ENCODE peak calls at places on chromosomes 11 and 22, in four cellular contexts. Y is K562, V is HepG2, U is A549. T is an unnamed sample.

GRCh38 chr22:37176464-37177061 is 11.5 kb downstream of the C1QTNF6 start:
- DNase-seq in V (no peak), U (no peak), Y (peak; percentile 25), T (no peak)

GRCh38 chr22:18112440-18112839 is 1.8 kb downstream of the TUBA8 start:
- DNase-seq in U (no peak), V (no peak), Y (no peak), T (no peak)

GRCh38 chr11:124923296-124923695 is 4.2 kb downstream of the HEPN1 start:
- DNase-seq in V (no peak), U (no peak), Y (no peak), T (no peak)

GRCh38 chr11:45513806-45514340 is 151.5 kb downstream of the CHST1 start:
- DNase-seq in Y (no peak), V (no peak), U (no peak), T (no peak)

GRCh38 chr11:118699508-118700220 is 20.2 kb upstream of the TREH start:
- DNase-seq in Y (no peak), V (peak; percentile 18), U (no peak), T (no peak)

GRCh38 chr11:43269229-43269928 is 42.4 kb upstream of the API5 start:
- DNase-seq in U (no peak), Y (no peak), V (no peak), T (peak; percentile 30)

GRCh38 chr22:43789452-43789851 is 22.7 kb downstream of the EFCAB6 start:
- DNase-seq in Y (no peak), V (no peak), U (peak; percentile 63), T (no peak)

GRCh38 chr11:16584569-16584968 is 153.9 kb upstream of the C11orf58 start:
- DNase-seq in Y (no peak), U (no peak), V (no peak), T (no peak)

GRCh38 chr11:119880143-119880542 is 151.1 kb upstream of the NECTIN1 start:
- DNase-seq in Y (no peak), V (no peak), U (no peak), T (peak; percentile 21)

GRCh38 chr11:4467043-4467442 is 15.4 kb upstream of the OR52K1 start:
- DNase-seq in U (no peak), V (no peak), Y (no peak), T (no peak)

GRCh38 chr11:103863497-103863896 is 172.9 kb upstream of the DDI1 start:
- DNase-seq in V (no peak), U (no peak), Y (no peak), T (no peak)

GRCh38 chr11:77557553-77557952 is 32.2 kb upstream of the AQP11 start:
- DNase-seq in Y (no peak), U (peak; percentile 61), V (peak; percentile 33), T (peak; percentile 53)

GRCh38 chr22:23233746-23234408 is 53.6 kb downstream of the BCR start:
- DNase-seq in U (no peak), Y (peak; percentile 63), V (no peak), T (no peak)

GRCh38 chr11:43925932-43926505 is 16.4 kb upstream of the C11orf96 start:
- DNase-seq in U (no peak), Y (no peak), V (no peak), T (no peak)

GRCh38 chr11:124942446-124943202 is 6.8 kb upstream of the HEPACAM start:
- DNase-seq in Y (no peak), U (no peak), V (peak; percentile 83), T (no peak)

GRCh38 chr11:126444072-126444471 is 88.6 kb downstream of the ST3GAL4 start:
- DNase-seq in U (no peak), Y (no peak), V (no peak), T (no peak)

GRCh38 chr11:132898021-132898420 is 634.3 kb downstream of the OPCML start:
- DNase-seq in Y (no peak), U (no peak), V (no peak), T (no peak)

GRCh38 chr11:62001450-62002178 is 34.2 kb upstream of the FTH1 start:
- DNase-seq in Y (no peak), U (peak; percentile 61), V (peak; percentile 91), T (no peak)

GRCh38 chr11:101226617-101227016 is 97.0 kb upstream of the PGR start:
- DNase-seq in Y (no peak), U (no peak), V (no peak), T (no peak)

GRCh38 chr11:2724653-2725366 is 25.0 kb upstream of the KCNQ1OT1 start:
- DNase-seq in V (no peak), Y (no peak), U (no peak), T (no peak)

GRCh38 chr11:27718346-27718852 is 18.1 kb upstream of the BDNF start:
- DNase-seq in Y (no peak), V (no peak), U (peak; percentile 93), T (peak; percentile 75)

GRCh38 chr11:44623321-44623715 is 57.9 kb downstream of the CD82 start:
- DNase-seq in Y (no peak), V (no peak), U (no peak), T (no peak)

GRCh38 chr11:46969379-46969778 is 32.8 kb downstream of the CSTPP1 start:
- DNase-seq in Y (no peak), V (no peak), U (no peak), T (no peak)

GRCh38 chr22:42353883-42354727 is 78.1 kb downstream of the NFAM1 start:
- DNase-seq in V (no peak), U (no peak), Y (no peak), T (peak; percentile 56)

GRCh38 chr22:45529966-45530575 is 27.4 kb downstream of the FBLN1 start:
- DNase-seq in Y (no peak), U (no peak), V (no peak), T (no peak)

GRCh38 chr22:50579752-50580151 is 1.5 kb upstream of the CPT1B start:
- DNase-seq in U (no peak), V (no peak), Y (no peak), T (no peak)

GRCh38 chr22:50582562-50583293 is at the start of gene CHKB:
- DNase-seq in Y (peak; percentile 94), V (peak; percentile 95), U (peak; percentile 94), T (peak; percentile 99)

GRCh38 chr22:50581031-50581949 is 1.4 kb downstream of the CHKB start:
- DNase-seq in V (no peak), U (no peak), Y (no peak), T (no peak)

GRCh38 chr22:50583294-50583865 is 731 bp upstream of the CHKB start:
- DNase-seq in U (no peak), Y (no peak), V (peak; percentile 18), T (no peak)

GRCh38 chr22:50581950-50582561 is 593 bp downstream of the CHKB start:
- DNase-seq in Y (peak; percentile 81), V (no peak), U (no peak), T (no peak)
- TF ChIP-seq HMGXB4 in Y (no peak), V (no peak), U (no peak), T (no peak)

GRCh38 chr11:106156290-106156937 is 79.0 kb downstream of the AASDHPPT start:
- DNase-seq in U (peak; percentile 47), Y (peak; percentile 19), V (peak; percentile 15), T (no peak)
- TF ChIP-seq HMGXB4 in U (no peak), Y (no peak), V (no peak), T (no peak)

GRCh38 chr11:20479399-20479974 is 92.0 kb downstream of the PRMT3 start:
- DNase-seq in Y (peak; percentile 14), V (no peak), U (no peak), T (no peak)

GRCh38 chr11:20488352-20488751 is 100.8 kb downstream of the PRMT3 start:
- DNase-seq in U (no peak), Y (no peak), V (no peak), T (no peak)

DNA sequence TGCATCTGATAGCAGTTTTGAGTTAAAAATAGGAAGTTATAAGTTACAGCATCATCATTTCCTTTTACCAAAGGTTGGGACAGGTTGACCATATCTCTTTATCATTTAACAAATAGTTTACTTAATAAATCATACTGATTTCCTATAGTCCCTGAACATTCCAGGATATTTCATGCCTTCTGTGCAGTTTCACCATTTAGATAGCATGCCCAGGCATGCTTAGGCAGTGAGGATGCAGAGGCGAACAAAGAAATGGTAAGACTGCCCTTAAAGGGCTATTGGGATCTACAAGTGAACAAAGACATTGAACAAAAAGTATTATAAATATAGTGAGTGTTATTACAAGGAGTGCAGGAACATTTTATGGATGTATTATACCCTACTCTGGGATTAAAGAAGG is 96.4 kb downstream of the PRMT3 start:
- DNase-seq in Y (no peak), V (no peak), U (no peak), T (no peak)
- TF ChIP-seq HMGXB4 in Y (no peak), V (no peak), U (no peak), T (no peak)

DNA sequence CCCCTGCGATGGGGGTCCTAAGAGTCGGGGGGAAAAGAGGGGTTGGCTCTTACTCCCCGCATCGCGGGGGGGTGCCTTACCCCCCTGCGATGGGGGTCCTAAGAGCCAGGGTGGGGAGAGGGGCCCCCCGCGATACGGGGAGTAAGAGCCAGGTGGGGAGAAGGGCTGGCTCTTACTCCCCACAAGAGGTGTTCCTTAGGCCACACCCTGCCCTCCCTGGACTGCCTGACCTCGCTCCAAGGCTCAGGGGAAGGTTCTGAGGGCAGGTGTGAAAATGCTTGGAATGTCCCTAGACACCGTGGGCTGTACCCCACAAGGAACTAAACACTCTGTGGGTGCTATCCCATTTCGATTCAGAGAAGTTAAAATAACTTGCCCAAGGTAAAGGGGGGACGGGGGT is 7.8 kb downstream of the UNC93B1 start:
- DNase-seq in V (no peak), U (no peak), Y (no peak), T (no peak)
- TF ChIP-seq HMGXB4 in V (no peak), U (no peak), Y (no peak), T (no peak)

GRCh38 chr11:84857746-84858145 is 769.4 kb downstream of the DLG2 start:
- DNase-seq in Y (no peak), U (no peak), V (no peak), T (no peak)

GRCh38 chr11:84853841-84854497 is 773.2 kb downstream of the DLG2 start:
- DNase-seq in U (no peak), V (no peak), Y (no peak), T (no peak)

GRCh38 chr11:84854498-84854880 is 772.7 kb downstream of the DLG2 start:
- DNase-seq in U (no peak), V (no peak), Y (no peak), T (no peak)

DNA sequence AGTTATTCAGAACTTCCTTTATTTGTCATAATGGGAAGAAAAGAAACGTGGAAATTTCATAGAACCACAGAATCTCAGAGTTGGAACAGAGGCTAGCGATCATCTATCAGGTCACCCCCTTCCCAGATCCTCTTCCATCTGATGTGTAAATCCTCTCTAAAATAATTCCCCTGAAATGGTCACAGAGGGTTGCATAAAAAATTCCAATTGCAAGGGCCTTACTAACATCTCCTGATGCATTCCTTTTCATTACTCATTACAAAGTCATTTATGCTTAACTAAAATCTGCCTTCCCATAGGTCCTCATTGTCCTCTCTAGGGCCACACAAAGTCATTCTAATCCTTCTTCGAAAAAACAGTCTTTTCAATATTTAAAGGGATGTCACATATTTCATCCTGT is 771.3 kb downstream of the DLG2 start:
- DNase-seq in Y (no peak), U (no peak), V (no peak), T (no peak)
- TF ChIP-seq HMGXB4 in Y (no peak), U (no peak), V (no peak), T (no peak)

GRCh38 chr11:20640401-20640800 is 29.0 kb upstream of the NELL1 start:
- DNase-seq in Y (no peak), V (no peak), U (no peak), T (no peak)
- TF ChIP-seq HMGXB4 in Y (no peak), V (no peak), U (no peak), T (no peak)

T was measured in WTC11.